ENCODE peak calls at places on chromosomes 13 and 19, in five cellular contexts. Y is adipocyte, U is endodermal cell, D is neuronal stem cell, C is fibroblast of lung. E is an unnamed sample.

GRCh38 chr13:73158851-73159250 is 100.0 kb downstream of the KLF5 start:
- DNase-seq in U (no peak), D (no peak), Y (peak; percentile 46), C (peak; percentile 44), E (no peak)

GRCh38 chr19:48466571-48467325 is 2.4 kb upstream of the CYTH2 start:
- DNase-seq in U (no peak), Y (peak; percentile 22), D (no peak), C (no peak), E (no peak)

GRCh38 chr19:38727868-38728660 is 16.2 kb downstream of the CAPN12 start:
- DNase-seq in C (no peak), D (no peak), U (no peak), Y (no peak), E (no peak)

GRCh38 chr13:37313383-37313782 is 207.9 kb upstream of the CSNK1A1L start:
- DNase-seq in U (no peak), C (peak; percentile 91), Y (peak; percentile 80), D (no peak), E (no peak)

GRCh38 chr19:54905411-54905810 is 537 bp upstream of the NCR1 start:
- DNase-seq in U (no peak), D (no peak), Y (no peak), C (no peak), E (no peak)

GRCh38 chr19:50490991-50491472 is 14.4 kb upstream of the GARIN5A start:
- DNase-seq in U (no peak), C (no peak), D (no peak), Y (no peak), E (no peak)

GRCh38 chr19:13146763-13147563 is 3.2 kb downstream of the STX10 start:
- DNase-seq in U (no peak), Y (no peak), C (peak; percentile 66), D (no peak), E (no peak)

GRCh38 chr19:13764821-13765394 is 586 bp downstream of the MRI1 start:
- DNase-seq in Y (peak; percentile 56), C (no peak), D (no peak), U (peak; percentile 67), E (no peak)

GRCh38 chr13:67366533-67366932 is 136.4 kb upstream of the PCDH9 start:
- DNase-seq in Y (peak; percentile 27), D (no peak), C (peak; percentile 56), U (no peak), E (no peak)

GRCh38 chr13:39254606-39255005 is 216.3 kb downstream of the NHLRC3 start:
- DNase-seq in C (no peak), D (no peak), Y (no peak), U (no peak), E (no peak)

GRCh38 chr13:33494596-33495214 is 209.2 kb upstream of the STARD13 start:
- DNase-seq in D (no peak), C (peak; percentile 87), Y (peak; percentile 69), U (no peak), E (no peak)

GRCh38 chr19:48799358-48800300 is 11.2 kb downstream of the BCAT2 start:
- DNase-seq in D (no peak), C (no peak), U (no peak), Y (no peak), E (no peak)

GRCh38 chr19:41299755-41300089 is 10.2 kb upstream of the CCDC97 start:
- DNase-seq in U (no peak), Y (peak; percentile 60), C (peak; percentile 87), D (no peak), E (no peak)
- H3K4me1 ChIP-seq in U (peaks cover 7% of the 10 kb centered on the region), Y (peaks cover 30% of the 10 kb centered on the region), C (peaks cover 30% of the 10 kb centered on the region), D (peaks cover 4% of the 10 kb centered on the region), E (no peaks in the 10 kb centered on the region)

GRCh38 chr19:2675892-2676291 is 26.6 kb downstream of the GNG7 start:
- DNase-seq in C (no peak), U (no peak), Y (no peak), D (no peak), E (no peak)
- H3K27me3 ChIP-seq in C (peaks cover 8% of the 10 kb centered on the region), U (no peaks in the 10 kb centered on the region), Y (peaks cover 64% of the 10 kb centered on the region), D (no peaks in the 10 kb centered on the region), E (no peaks in the 10 kb centered on the region)

DNA sequence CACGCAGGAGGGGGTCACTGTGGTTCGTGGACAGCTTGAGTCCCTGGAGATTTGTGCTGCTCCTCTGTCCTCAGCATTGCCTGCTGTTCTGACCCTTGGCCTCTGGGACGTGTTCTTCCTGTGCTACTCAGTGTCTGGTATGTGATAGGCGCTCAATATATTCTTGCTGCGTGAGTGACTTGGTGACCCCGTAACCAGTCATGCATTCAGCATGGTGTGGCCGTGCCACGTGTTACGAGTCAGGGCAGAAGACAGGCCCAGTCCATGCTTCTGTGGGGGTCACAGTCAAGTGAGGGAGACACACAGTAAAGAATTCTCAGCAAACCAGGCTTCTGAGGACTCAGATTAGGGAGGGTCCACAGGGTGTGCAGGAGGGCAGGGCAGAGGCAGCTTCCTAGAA is 7.8 kb downstream of the PPP1R37 start:
- DNase-seq in U (peak; percentile 39), C (peak; percentile 33), D (no peak), Y (no peak), E (no peak)
- H3K4me1 ChIP-seq in U (peaks cover 19% of the 10 kb centered on the region), C (peaks cover 42% of the 10 kb centered on the region), D (peaks cover 58% of the 10 kb centered on the region), Y (peaks cover 39% of the 10 kb centered on the region), E (peaks cover 6% of the 10 kb centered on the region)

GRCh38 chr13:112449545-112449930 is 73.4 kb downstream of the SPACA7 start:
- DNase-seq in D (no peak), C (no peak), Y (no peak), U (peak; percentile 36), E (no peak)

GRCh38 chr13:112448621-112449544 is 72.7 kb downstream of the SPACA7 start:
- DNase-seq in D (no peak), C (no peak), U (peak; percentile 38), Y (no peak), E (no peak)

GRCh38 chr13:112450118-112450517 is 74.0 kb downstream of the SPACA7 start:
- DNase-seq in D (no peak), Y (no peak), C (no peak), U (peak; percentile 18), E (no peak)

GRCh38 chr13:112451512-112452379 is 75.6 kb downstream of the SPACA7 start:
- DNase-seq in Y (no peak), C (no peak), D (no peak), U (peak; percentile 23), E (no peak)

GRCh38 chr13:112450567-112451240 is 74.5 kb downstream of the SPACA7 start:
- DNase-seq in D (no peak), U (no peak), Y (no peak), C (no peak), E (no peak)
- H3K27me3 ChIP-seq in D (no peaks in the 10 kb centered on the region), U (no peaks in the 10 kb centered on the region), Y (peaks cover 18% of the 10 kb centered on the region), C (no peaks in the 10 kb centered on the region), E (no peaks in the 10 kb centered on the region)

DNA sequence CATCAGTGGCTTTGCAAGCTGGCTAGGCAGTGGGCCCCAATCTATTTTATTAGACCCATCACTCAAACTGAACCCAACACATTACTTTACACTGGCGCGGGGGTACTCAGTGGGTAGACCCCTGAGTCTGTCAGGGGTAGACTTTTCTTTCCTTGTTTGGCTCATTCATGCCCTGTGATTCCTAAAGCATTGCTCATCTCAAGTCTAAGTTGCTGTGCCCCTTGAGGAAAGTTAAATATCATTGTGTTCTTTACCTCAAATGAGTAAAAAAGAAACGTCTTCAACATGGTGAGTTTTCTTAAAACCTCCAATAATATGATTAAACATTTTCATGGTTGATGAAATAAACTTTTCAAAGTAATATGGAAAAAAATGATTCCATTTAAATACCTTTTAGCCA is 254.8 kb downstream of the DLEU7 start:
- DNase-seq in C (no peak), D (no peak), U (no peak), Y (peak; percentile 7), E (no peak)
- H3K4me1 ChIP-seq in C (peaks cover 11% of the 10 kb centered on the region), D (peaks cover 5% of the 10 kb centered on the region), U (no peaks in the 10 kb centered on the region), Y (peaks cover 58% of the 10 kb centered on the region), E (no peaks in the 10 kb centered on the region)

GRCh38 chr13:20127263-20127562 is 33.6 kb downstream of the GJA3 start:
- DNase-seq in U (no peak), Y (no peak), C (no peak), D (no peak), E (no peak)
- H3K27me3 ChIP-seq in U (peaks cover 49% of the 10 kb centered on the region), Y (no peaks in the 10 kb centered on the region), C (no peaks in the 10 kb centered on the region), D (no peaks in the 10 kb centered on the region), E (peaks cover 2% of the 10 kb centered on the region)

DNA sequence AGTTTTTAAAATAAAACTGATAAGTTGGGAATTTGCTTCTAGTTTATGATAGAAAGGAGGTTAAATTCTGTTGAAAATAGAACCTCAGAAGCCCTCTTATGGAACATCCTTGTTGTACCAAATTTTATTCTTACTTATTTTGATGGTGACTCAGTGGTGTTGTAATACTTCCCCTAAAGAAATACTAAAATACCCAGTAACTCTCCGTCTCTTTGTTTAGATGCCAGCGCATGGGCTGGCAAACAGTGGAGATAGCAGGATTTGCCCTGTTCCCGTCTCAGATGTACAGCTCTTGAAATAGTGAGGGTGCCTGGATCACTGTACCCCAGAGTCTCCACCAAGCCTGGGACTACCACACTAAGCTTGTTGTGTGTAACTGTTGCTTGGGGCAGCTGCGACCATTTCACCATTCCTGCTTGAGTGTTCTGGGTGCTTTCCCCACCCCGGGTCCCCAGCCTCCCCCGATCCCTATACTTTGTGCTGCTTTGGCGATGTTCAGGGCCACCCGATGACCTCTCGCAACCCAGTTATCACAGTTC is 67.0 kb upstream of the TEX29 start:
- DNase-seq in D (no peak), C (peak; percentile 43), Y (peak; percentile 67), U (no peak), E (no peak)
- H3K4me1 ChIP-seq in D (no peaks in the 10 kb centered on the region), C (peaks cover 4% of the 10 kb centered on the region), Y (peaks cover 25% of the 10 kb centered on the region), U (peaks cover 23% of the 10 kb centered on the region), E (no peaks in the 10 kb centered on the region)

DNA sequence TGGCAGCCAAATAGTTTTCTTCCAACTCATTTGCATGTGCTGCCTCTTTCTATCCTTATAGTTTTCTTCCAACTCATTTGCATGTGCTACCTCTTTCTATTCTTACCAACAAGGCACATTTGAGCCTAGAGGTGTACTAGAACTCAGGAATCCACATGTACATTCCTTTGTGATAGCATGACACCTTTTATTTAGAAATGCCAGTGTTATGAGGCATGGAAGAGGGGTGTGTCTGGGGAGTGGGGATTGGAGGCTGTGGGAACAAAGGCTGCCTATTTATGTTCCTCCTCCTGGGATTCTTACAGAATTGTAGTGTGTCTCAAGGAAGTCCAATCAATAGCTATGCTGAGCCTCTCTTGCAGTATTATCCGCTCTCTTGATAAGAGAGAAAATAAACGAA is 966.7 kb downstream of the PCDH17 start:
- DNase-seq in D (no peak), U (no peak), Y (no peak), C (no peak), E (no peak)
- H3K27me3 ChIP-seq in D (no peaks in the 10 kb centered on the region), U (no peaks in the 10 kb centered on the region), Y (no peaks in the 10 kb centered on the region), C (no peaks in the 10 kb centered on the region), E (no peaks in the 10 kb centered on the region)

DNA sequence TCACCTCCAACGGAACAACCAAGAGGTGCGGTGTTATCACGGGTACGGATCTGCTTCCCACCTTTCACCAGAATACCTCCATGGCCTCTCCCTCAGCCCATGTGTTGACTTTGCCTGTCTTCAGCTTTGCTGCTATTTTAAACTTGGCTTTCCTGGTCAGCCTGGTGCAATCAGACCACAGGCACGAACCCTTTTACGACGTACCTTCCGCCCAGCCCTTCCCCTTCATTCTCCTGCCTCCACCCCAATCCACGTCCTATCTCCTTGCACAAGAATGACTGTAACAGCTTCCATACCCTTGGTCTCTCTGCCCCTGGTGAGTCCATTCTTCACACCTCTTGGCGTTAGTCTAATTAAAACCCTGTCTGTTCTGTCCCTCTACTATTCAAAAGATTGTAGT is 431.7 kb downstream of the EFNB2 start:
- DNase-seq in D (no peak), Y (no peak), U (no peak), C (no peak), E (no peak)
- H3K4me1 ChIP-seq in D (peaks cover 36% of the 10 kb centered on the region), Y (peaks cover 21% of the 10 kb centered on the region), U (peaks cover 18% of the 10 kb centered on the region), C (peaks cover 11% of the 10 kb centered on the region), E (peaks cover 5% of the 10 kb centered on the region)